ENCODE peak calls at places on chromosome 18, in eight cellular contexts. One of them, this sample, is unnamed.

GRCh38 chr18:72799106-72799505 is 68.7 kb downstream of the NETO1 start:
- DNase-seq in astrocyte: peak
- DNase-seq in fibroblast of villous mesenchyme: no peak
- DNase-seq in RWPE1: peak
- DNase-seq in HepG2: no peak
- DNase-seq in mammary epithelial cell: peak
- DNase-seq in A549: no peak
- DNase-seq in A673: no peak
- DNase-seq in this sample: no peak

GRCh38 chr18:69102959-69103358 is 297.7 kb upstream of the DOK6 start:
- DNase-seq in astrocyte: peak
- DNase-seq in fibroblast of villous mesenchyme: peak
- DNase-seq in RWPE1: no peak
- DNase-seq in HepG2: no peak
- DNase-seq in mammary epithelial cell: no peak
- DNase-seq in A549: no peak
- DNase-seq in A673: no peak
- DNase-seq in this sample: no peak

GRCh38 chr18:48059363-48060109 is 129.1 kb upstream of the SMAD2 start:
- DNase-seq in astrocyte: no peak
- DNase-seq in fibroblast of villous mesenchyme: no peak
- DNase-seq in RWPE1: no peak
- DNase-seq in HepG2: no peak
- DNase-seq in mammary epithelial cell: no peak
- DNase-seq in A549: no peak
- DNase-seq in A673: no peak
- DNase-seq in this sample: no peak

GRCh38 chr18:68083131-68083530 is 566.6 kb upstream of the DSEL start:
- DNase-seq in astrocyte: peak
- DNase-seq in fibroblast of villous mesenchyme: peak
- DNase-seq in RWPE1: no peak
- DNase-seq in HepG2: no peak
- DNase-seq in mammary epithelial cell: peak
- DNase-seq in A549: no peak
- DNase-seq in A673: peak
- DNase-seq in this sample: no peak

GRCh38 chr18:22536558-22536957 is 118.8 kb upstream of the CTAGE1 start:
- DNase-seq in astrocyte: no peak
- DNase-seq in fibroblast of villous mesenchyme: no peak
- DNase-seq in RWPE1: no peak
- DNase-seq in HepG2: no peak
- DNase-seq in mammary epithelial cell: no peak
- DNase-seq in A549: no peak
- DNase-seq in A673: no peak
- DNase-seq in this sample: no peak

GRCh38 chr18:59908790-59909189 is 9.0 kb downstream of the PMAIP1 start:
- DNase-seq in astrocyte: peak
- DNase-seq in fibroblast of villous mesenchyme: no peak
- DNase-seq in RWPE1: no peak
- DNase-seq in HepG2: no peak
- DNase-seq in mammary epithelial cell: peak
- DNase-seq in A549: no peak
- DNase-seq in A673: peak
- DNase-seq in this sample: no peak

GRCh38 chr18:4510709-4511108 is 55.6 kb upstream of the DLGAP1 start:
- DNase-seq in astrocyte: peak
- DNase-seq in fibroblast of villous mesenchyme: no peak
- DNase-seq in RWPE1: no peak
- DNase-seq in HepG2: no peak
- DNase-seq in mammary epithelial cell: peak
- DNase-seq in A549: no peak
- DNase-seq in A673: peak
- DNase-seq in this sample: no peak

GRCh38 chr18:11047156-11047555 is 102.2 kb downstream of the PIEZO2 start:
- DNase-seq in astrocyte: peak
- DNase-seq in fibroblast of villous mesenchyme: no peak
- DNase-seq in RWPE1: no peak
- DNase-seq in HepG2: no peak
- DNase-seq in mammary epithelial cell: no peak
- DNase-seq in A549: no peak
- DNase-seq in A673: no peak
- DNase-seq in this sample: no peak

GRCh38 chr18:26771524-26771923 is 94.0 kb downstream of the AQP4 start:
- DNase-seq in astrocyte: no peak
- DNase-seq in fibroblast of villous mesenchyme: no peak
- DNase-seq in RWPE1: no peak
- DNase-seq in HepG2: peak
- DNase-seq in mammary epithelial cell: no peak
- DNase-seq in A549: no peak
- DNase-seq in A673: no peak
- DNase-seq in this sample: no peak

GRCh38 chr18:58391932-58392331 is 237.0 kb downstream of the ALPK2 start:
- DNase-seq in astrocyte: no peak
- DNase-seq in fibroblast of villous mesenchyme: no peak
- DNase-seq in RWPE1: no peak
- DNase-seq in HepG2: no peak
- DNase-seq in mammary epithelial cell: no peak
- DNase-seq in A549: no peak
- DNase-seq in A673: peak
- DNase-seq in this sample: no peak

GRCh38 chr18:21831413-21831831 is 90.8 kb downstream of the MIB1 start:
- DNase-seq in astrocyte: no peak
- DNase-seq in fibroblast of villous mesenchyme: peak
- DNase-seq in RWPE1: no peak
- DNase-seq in HepG2: no peak
- DNase-seq in mammary epithelial cell: no peak
- DNase-seq in A549: no peak
- DNase-seq in A673: no peak
- DNase-seq in this sample: no peak

GRCh38 chr18:48750485-48751175 is 200.1 kb downstream of the SMAD7 start:
- DNase-seq in astrocyte: peak
- DNase-seq in fibroblast of villous mesenchyme: no peak
- DNase-seq in RWPE1: no peak
- DNase-seq in HepG2: no peak
- DNase-seq in mammary epithelial cell: no peak
- DNase-seq in A549: no peak
- DNase-seq in A673: no peak
- DNase-seq in this sample: no peak

GRCh38 chr18:7784171-7784570 is 217.1 kb downstream of the PTPRM start:
- DNase-seq in astrocyte: no peak
- DNase-seq in fibroblast of villous mesenchyme: no peak
- DNase-seq in RWPE1: no peak
- DNase-seq in HepG2: no peak
- DNase-seq in mammary epithelial cell: no peak
- DNase-seq in A549: no peak
- DNase-seq in A673: no peak
- DNase-seq in this sample: no peak

GRCh38 chr18:24627644-24628315 is 167.3 kb downstream of the HRH4 start:
- DNase-seq in astrocyte: no peak
- DNase-seq in fibroblast of villous mesenchyme: no peak
- DNase-seq in RWPE1: no peak
- DNase-seq in HepG2: no peak
- DNase-seq in mammary epithelial cell: peak
- DNase-seq in A549: no peak
- DNase-seq in A673: no peak
- DNase-seq in this sample: no peak

GRCh38 chr18:21575656-21576055 is 24.8 kb downstream of the ESCO1 start:
- DNase-seq in astrocyte: no peak
- DNase-seq in fibroblast of villous mesenchyme: no peak
- DNase-seq in RWPE1: no peak
- DNase-seq in HepG2: no peak
- DNase-seq in mammary epithelial cell: no peak
- DNase-seq in A549: no peak
- DNase-seq in A673: no peak
- DNase-seq in this sample: no peak

GRCh38 chr18:49639643-49640361 is 77.9 kb downstream of the LIPG start:
- DNase-seq in astrocyte: peak
- DNase-seq in fibroblast of villous mesenchyme: no peak
- DNase-seq in RWPE1: no peak
- DNase-seq in HepG2: no peak
- DNase-seq in mammary epithelial cell: no peak
- DNase-seq in A549: no peak
- DNase-seq in A673: no peak
- DNase-seq in this sample: no peak

GRCh38 chr18:27599202-27599829 is 414.2 kb upstream of the CHST9 start:
- DNase-seq in astrocyte: no peak
- DNase-seq in fibroblast of villous mesenchyme: peak
- DNase-seq in RWPE1: peak
- DNase-seq in HepG2: peak
- DNase-seq in mammary epithelial cell: peak
- DNase-seq in A549: peak
- DNase-seq in A673: peak
- DNase-seq in this sample: peak

GRCh38 chr18:22141211-22141610 is 28.2 kb upstream of the GATA6 start:
- DNase-seq in astrocyte: no peak
- DNase-seq in fibroblast of villous mesenchyme: no peak
- DNase-seq in RWPE1: no peak
- DNase-seq in HepG2: no peak
- DNase-seq in mammary epithelial cell: peak
- DNase-seq in A549: no peak
- DNase-seq in A673: no peak
- DNase-seq in this sample: no peak

GRCh38 chr18:51479736-51480135 is 282.3 kb upstream of the MEX3C start:
- DNase-seq in astrocyte: no peak
- DNase-seq in fibroblast of villous mesenchyme: no peak
- DNase-seq in RWPE1: no peak
- DNase-seq in HepG2: no peak
- DNase-seq in mammary epithelial cell: no peak
- DNase-seq in A549: no peak
- DNase-seq in A673: no peak
- DNase-seq in this sample: no peak

GRCh38 chr18:49207373-49207772 is 253.1 kb downstream of the DYM start:
- DNase-seq in astrocyte: peak
- DNase-seq in fibroblast of villous mesenchyme: no peak
- DNase-seq in RWPE1: peak
- DNase-seq in HepG2: no peak
- DNase-seq in mammary epithelial cell: peak
- DNase-seq in A549: no peak
- DNase-seq in A673: no peak
- DNase-seq in this sample: no peak

GRCh38 chr18:13369353-13369752 is 150.8 kb downstream of the LDLRAD4 start:
- DNase-seq in astrocyte: no peak
- DNase-seq in fibroblast of villous mesenchyme: no peak
- DNase-seq in RWPE1: no peak
- DNase-seq in HepG2: no peak
- DNase-seq in mammary epithelial cell: no peak
- DNase-seq in A549: no peak
- DNase-seq in A673: no peak
- DNase-seq in this sample: no peak

GRCh38 chr18:48409591-48410094 is 460 bp upstream of the ZBTB7C start:
- DNase-seq in astrocyte: no peak
- DNase-seq in fibroblast of villous mesenchyme: no peak
- DNase-seq in RWPE1: no peak
- DNase-seq in HepG2: no peak
- DNase-seq in mammary epithelial cell: peak
- DNase-seq in A549: no peak
- DNase-seq in A673: peak
- DNase-seq in this sample: peak

GRCh38 chr18:32930695-32931301 is 158.0 kb upstream of the KLHL14 start:
- DNase-seq in astrocyte: peak
- DNase-seq in fibroblast of villous mesenchyme: peak
- DNase-seq in RWPE1: peak
- DNase-seq in HepG2: peak
- DNase-seq in mammary epithelial cell: peak
- DNase-seq in A549: peak
- DNase-seq in A673: peak
- DNase-seq in this sample: no peak
- TF ChIP-seq CTCF in astrocyte: peak
- TF ChIP-seq CTCF in fibroblast of villous mesenchyme: peak
- TF ChIP-seq CTCF in RWPE1: peak
- TF ChIP-seq CTCF in HepG2: peak
- TF ChIP-seq CTCF in mammary epithelial cell: peak
- TF ChIP-seq CTCF in A549: peak
- TF ChIP-seq CTCF in A673: peak
- TF ChIP-seq CTCF in this sample: peak

GRCh38 chr18:52670903-52671302 is 330.9 kb downstream of the DCC start:
- DNase-seq in astrocyte: peak
- DNase-seq in fibroblast of villous mesenchyme: no peak
- DNase-seq in RWPE1: peak
- DNase-seq in HepG2: peak
- DNase-seq in mammary epithelial cell: peak
- DNase-seq in A549: peak
- DNase-seq in A673: peak
- DNase-seq in this sample: no peak
- TF ChIP-seq CTCF in astrocyte: peak
- TF ChIP-seq CTCF in fibroblast of villous mesenchyme: no peak
- TF ChIP-seq CTCF in RWPE1: no peak
- TF ChIP-seq CTCF in HepG2: no peak
- TF ChIP-seq CTCF in mammary epithelial cell: peak
- TF ChIP-seq CTCF in A549: peak
- TF ChIP-seq CTCF in A673: peak
- TF ChIP-seq CTCF in this sample: peak

GRCh38 chr18:70491734-70492348 is 203.0 kb downstream of the SOCS6 start:
- DNase-seq in astrocyte: peak
- DNase-seq in fibroblast of villous mesenchyme: peak
- DNase-seq in RWPE1: peak
- DNase-seq in HepG2: peak
- DNase-seq in mammary epithelial cell: peak
- DNase-seq in A549: peak
- DNase-seq in A673: peak
- DNase-seq in this sample: peak
- TF ChIP-seq CTCF in astrocyte: peak
- TF ChIP-seq CTCF in fibroblast of villous mesenchyme: peak
- TF ChIP-seq CTCF in RWPE1: peak
- TF ChIP-seq CTCF in HepG2: peak
- TF ChIP-seq CTCF in mammary epithelial cell: peak
- TF ChIP-seq CTCF in A549: peak
- TF ChIP-seq CTCF in A673: peak
- TF ChIP-seq CTCF in this sample: peak

GRCh38 chr18:64240301-64240700 is 91.4 kb upstream of the LINC00305 start:
- DNase-seq in astrocyte: no peak
- DNase-seq in fibroblast of villous mesenchyme: no peak
- DNase-seq in RWPE1: no peak
- DNase-seq in HepG2: no peak
- DNase-seq in mammary epithelial cell: no peak
- DNase-seq in A549: no peak
- DNase-seq in A673: no peak
- DNase-seq in this sample: no peak

GRCh38 chr18:64238076-64238475 is 89.2 kb upstream of the LINC00305 start:
- DNase-seq in astrocyte: no peak
- DNase-seq in fibroblast of villous mesenchyme: no peak
- DNase-seq in RWPE1: no peak
- DNase-seq in HepG2: no peak
- DNase-seq in mammary epithelial cell: no peak
- DNase-seq in A549: no peak
- DNase-seq in A673: no peak
- DNase-seq in this sample: no peak

GRCh38 chr18:64233855-64234254 is 85.0 kb upstream of the LINC00305 start:
- DNase-seq in astrocyte: no peak
- DNase-seq in fibroblast of villous mesenchyme: no peak
- DNase-seq in RWPE1: no peak
- DNase-seq in HepG2: no peak
- DNase-seq in mammary epithelial cell: no peak
- DNase-seq in A549: no peak
- DNase-seq in A673: no peak
- DNase-seq in this sample: no peak

DNA sequence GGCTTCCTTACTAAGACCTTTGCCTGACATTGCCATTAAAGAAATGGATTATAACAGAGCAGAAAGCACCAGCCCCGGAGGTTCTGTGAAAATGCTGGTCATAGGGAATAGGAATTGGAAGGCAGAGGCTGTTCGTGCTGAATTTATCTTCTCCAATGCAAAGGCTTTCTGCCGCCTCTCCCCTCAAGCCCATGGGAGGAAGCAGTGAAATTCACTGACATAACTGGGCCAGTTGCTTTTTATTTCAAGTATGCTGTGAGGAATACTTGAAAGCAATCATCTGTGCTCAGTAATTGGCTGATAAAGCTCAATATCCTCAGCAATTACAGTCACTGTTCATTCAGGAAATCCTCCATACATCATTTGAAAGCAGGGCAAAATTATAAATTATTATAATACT is 85.4 kb upstream of the LINC00305 start:
- DNase-seq in astrocyte: no peak
- DNase-seq in fibroblast of villous mesenchyme: no peak
- DNase-seq in RWPE1: no peak
- DNase-seq in HepG2: no peak
- DNase-seq in mammary epithelial cell: no peak
- DNase-seq in A549: no peak
- DNase-seq in A673: peak
- DNase-seq in this sample: no peak
- TF ChIP-seq CTCF in astrocyte: no peak
- TF ChIP-seq CTCF in fibroblast of villous mesenchyme: no peak
- TF ChIP-seq CTCF in RWPE1: no peak
- TF ChIP-seq CTCF in HepG2: no peak
- TF ChIP-seq CTCF in mammary epithelial cell: no peak
- TF ChIP-seq CTCF in A549: no peak
- TF ChIP-seq CTCF in A673: no peak
- TF ChIP-seq CTCF in this sample: no peak